ENCODE peak calls at places on chromosomes 5 and 9, in eight cellular contexts. P is left lung, X is pancreas, D is fibroblast of mammary gland, V is IMR-90, E is HFF-Myc, Y is heart right ventricle, R is transverse colon. S is an unnamed sample.

GRCh38 chr5:146947181-146947941 is 68.8 kb upstream of the PPP2R2B start:
- DNase-seq in E (no peak), Y (no peak), V (peak; percentile 4), X (no peak), P (no peak), D (peak; percentile 38), R (no peak), S (no peak)

GRCh38 chr9:14096182-14096922 is 217.6 kb downstream of the NFIB start:
- DNase-seq in X (no peak), E (no peak), P (no peak), R (no peak), V (peak; percentile 62), D (peak; percentile 62), Y (no peak), S (no peak)

GRCh38 chr5:168612996-168613395 is 33.8 kb upstream of the PANK3 start:
- DNase-seq in R (no peak), Y (no peak), D (no peak), P (no peak), E (no peak), V (no peak), X (no peak), S (no peak)

GRCh38 chr9:120319452-120319851 is 260.5 kb downstream of the CDK5RAP2 start:
- DNase-seq in P (no peak), X (no peak), D (no peak), R (no peak), Y (no peak), E (no peak), V (no peak), S (no peak)

GRCh38 chr5:19986806-19987205 is 1.2 kb downstream of the CDH18 start:
- DNase-seq in D (no peak), R (no peak), P (no peak), V (no peak), E (no peak), X (no peak), Y (no peak), S (no peak)

GRCh38 chr5:16593013-16593412 is 23.8 kb downstream of the RETREG1 start:
- DNase-seq in R (no peak), D (peak; percentile 78), P (no peak), V (no peak), X (no peak), E (peak; percentile 45), Y (no peak), S (peak; percentile 49)

GRCh38 chr9:110058304-110058953 is 149.5 kb downstream of the C9orf152 start:
- DNase-seq in D (peak; percentile 58), E (no peak), Y (peak; percentile 29), X (no peak), V (peak; percentile 52), R (peak; percentile 66), P (peak; percentile 43), S (no peak)

GRCh38 chr5:138953370-138954256 is 78.5 kb upstream of the LRRTM2 start:
- DNase-seq in R (peak; percentile 80), P (peak; percentile 91), D (peak; percentile 66), X (peak; percentile 92), Y (peak; percentile 90), E (no peak), V (peak; percentile 54), S (no peak)

GRCh38 chr5:171317225-171317624 is 8.2 kb downstream of the TLX3 start:
- DNase-seq in P (no peak), E (no peak), V (no peak), D (no peak), R (no peak), X (no peak), Y (no peak), S (no peak)

GRCh38 chr9:134136997-134137302 is 1.1 kb downstream of the WDR5 start:
- DNase-seq in D (no peak), P (no peak), V (no peak), E (no peak), R (no peak), X (no peak), Y (no peak), S (no peak)

GRCh38 chr9:134138292-134138691 is 2.4 kb downstream of the WDR5 start:
- DNase-seq in R (peak; percentile 35), P (no peak), Y (no peak), E (no peak), D (no peak), X (no peak), V (no peak), S (no peak)

GRCh38 chr9:134136117-134136996 is 475 bp downstream of the WDR5 start:
- DNase-seq in Y (no peak), X (peak; percentile 81), P (no peak), E (no peak), R (peak; percentile 24), D (peak; percentile 24), V (peak; percentile 13), S (no peak)

GRCh38 chr9:134134949-134135342 is 936 bp upstream of the WDR5 start:
- DNase-seq in E (no peak), Y (no peak), D (no peak), V (no peak), P (no peak), R (no peak), X (no peak), S (no peak)

GRCh38 chr9:134135343-134136116 is at the start of gene WDR5:
- DNase-seq in P (peak; percentile 93), V (peak; percentile 85), D (peak; percentile 86), E (peak; percentile 56), R (peak; percentile 93), X (peak; percentile 98), Y (peak; percentile 97), S (peak; percentile 97)
- TF ChIP-seq CTCF in P (no peak), V (peak; percentile 3), D (no peak), E (peak; percentile 21), R (no peak), X (no peak), Y (no peak), S (peak; percentile 29)

DNA sequence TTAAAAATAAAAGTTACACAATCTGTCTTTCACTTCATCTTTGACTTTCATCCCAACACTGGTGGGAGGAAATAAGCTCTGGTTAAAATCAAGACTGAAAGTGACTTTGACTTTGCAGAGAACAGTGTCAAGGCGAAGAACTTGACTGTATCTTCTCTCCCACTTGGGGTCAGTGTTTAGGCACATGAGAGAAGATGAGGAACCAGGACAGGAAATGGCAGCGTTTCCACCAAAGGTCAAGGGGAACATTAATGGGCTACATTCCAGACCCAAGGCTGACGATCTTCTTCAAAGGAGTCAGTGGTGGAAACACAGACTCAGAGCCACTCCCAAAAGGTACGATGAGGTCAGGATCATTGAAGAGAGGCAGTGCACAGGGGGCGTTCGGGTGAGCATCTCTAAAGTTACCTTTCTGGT is 409.5 kb downstream of the ARHGEF28 start:
- DNase-seq in Y (no peak), P (no peak), V (peak; percentile 69), E (peak; percentile 56), X (no peak), D (peak; percentile 91), R (no peak), S (no peak)
- TF ChIP-seq CTCF in Y (peak; percentile 16), P (peak; percentile 14), V (peak; percentile 48), E (peak; percentile 50), X (no peak), D (peak; percentile 68), R (peak; percentile 22), S (peak; percentile 60)

GRCh38 chr5:111685969-111686368 is 71.0 kb downstream of the NREP start:
- DNase-seq in Y (no peak), P (no peak), X (no peak), E (no peak), D (no peak), V (no peak), R (no peak), S (no peak)
- TF ChIP-seq CTCF in Y (no peak), P (no peak), X (no peak), E (peak; percentile 8), D (no peak), V (no peak), R (no peak), S (peak; percentile 7)

GRCh38 chr5:108925073-108925472 is 177.4 kb downstream of the FER start:
- DNase-seq in R (no peak), V (no peak), X (no peak), Y (no peak), D (no peak), P (no peak), E (no peak), S (no peak)

GRCh38 chr5:108917596-108917995 is 169.9 kb downstream of the FER start:
- DNase-seq in X (no peak), P (no peak), V (peak; percentile 40), R (no peak), D (no peak), Y (no peak), E (no peak), S (no peak)

GRCh38 chr5:108924457-108924961 is 176.8 kb downstream of the FER start:
- DNase-seq in E (no peak), D (no peak), R (no peak), X (no peak), V (no peak), P (no peak), Y (no peak), S (no peak)

GRCh38 chr5:108919591-108920326 is 172.1 kb downstream of the FER start:
- DNase-seq in R (no peak), E (no peak), P (no peak), D (no peak), V (no peak), Y (no peak), X (no peak), S (no peak)
- TF ChIP-seq CTCF in R (peak; percentile 31), E (no peak), P (no peak), D (peak; percentile 13), V (peak; percentile 14), Y (no peak), X (peak; percentile 13), S (peak; percentile 47)

DNA sequence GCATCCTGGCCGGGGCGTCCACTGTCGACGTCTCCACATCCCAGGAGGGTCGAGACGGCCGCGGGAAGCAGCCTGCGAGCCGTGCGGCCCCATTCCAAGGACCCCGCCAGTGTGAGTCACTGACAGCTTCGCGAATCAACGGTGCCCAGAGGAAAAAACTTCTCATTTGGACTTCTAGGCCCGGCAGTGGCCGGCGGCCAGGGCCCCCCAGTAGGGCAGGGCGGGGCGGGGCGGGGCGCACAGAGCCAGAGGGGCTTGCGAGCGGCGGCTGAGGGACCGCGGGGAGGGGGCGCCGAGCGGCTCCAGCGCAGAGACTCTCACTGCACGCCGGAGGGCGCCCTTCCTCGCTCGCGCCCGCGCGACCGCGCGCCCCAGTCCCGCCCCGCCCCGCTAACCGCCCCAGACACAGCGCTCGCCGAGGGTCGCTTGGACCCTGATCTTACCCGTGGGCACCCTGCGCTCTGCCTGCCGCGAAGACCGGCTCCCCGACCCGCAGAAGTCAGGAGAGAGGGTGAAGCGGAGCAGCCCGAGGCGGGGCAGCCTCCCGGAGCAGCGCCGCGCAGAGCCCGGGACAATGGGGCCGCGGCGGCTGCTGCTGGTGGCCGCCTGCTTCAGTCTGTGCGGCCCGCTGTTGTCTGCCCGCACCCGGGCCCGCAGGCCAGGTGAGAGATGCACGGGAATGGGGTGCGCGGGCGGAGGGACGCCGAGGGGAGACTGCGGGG is at the start of gene F2R:
- DNase-seq in V (peak; percentile 70), X (peak; percentile 59), E (no peak), D (peak; percentile 71), R (peak; percentile 62), Y (peak; percentile 67), P (peak; percentile 47), S (peak; percentile 87)
- TF ChIP-seq CTCF in V (peak; percentile 62), X (peak; percentile 31), E (peak; percentile 21), D (peak; percentile 30), R (peak; percentile 46), Y (peak; percentile 21), P (peak; percentile 27), S (peak; percentile 86)

DNA sequence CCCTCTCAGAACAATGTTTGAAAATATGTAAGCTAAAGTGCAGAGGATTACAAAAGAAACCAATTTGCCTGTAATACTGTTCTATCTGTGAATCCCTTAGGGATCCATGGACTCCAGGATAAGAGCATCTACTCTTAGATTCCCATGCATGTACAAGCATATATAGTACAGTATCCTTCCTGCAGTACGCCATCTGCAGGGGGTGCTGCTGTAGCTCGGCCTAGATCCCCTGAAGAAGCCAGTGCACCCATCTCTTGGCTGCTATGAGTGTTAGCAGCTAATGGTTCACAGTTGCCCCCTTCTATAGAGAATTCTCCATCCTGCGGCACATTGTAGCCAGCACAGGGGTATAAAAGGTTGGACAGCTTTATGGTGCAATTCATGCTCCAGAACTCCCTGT is 61.8 kb upstream of the SLC30A5 start:
- DNase-seq in D (no peak), P (no peak), V (no peak), E (no peak), X (no peak), R (no peak), Y (no peak), S (no peak)
- TF ChIP-seq CTCF in D (peak; percentile 13), P (no peak), V (no peak), E (peak; percentile 21), X (no peak), R (no peak), Y (no peak), S (no peak)

S was measured in osteocyte.